ENCODE peak calls at places on chromosome 7, in nine cellular contexts. One of them, this sample, is unnamed.

GRCh38 chr7:88169717-88170320 is 50.0 kb downstream of the SRI start:
- DNase-seq in GM03348: peak
- DNase-seq in NCI-H774: no peak
- DNase-seq in A549: peak
- DNase-seq in hypothalamus: no peak
- DNase-seq in activated T-helper 1 cell treated with Interleukin-2 at 50 U/mL for 16 hours: no peak
- DNase-seq in HEK293T: peak
- DNase-seq in frontal cortex: no peak
- DNase-seq in CD8-positive, alpha-beta T cell: no peak
- DNase-seq in this sample: no peak

GRCh38 chr7:2042650-2043049 is 190.1 kb downstream of the MAD1L1 start:
- DNase-seq in CD8-positive, alpha-beta T cell: no peak
- DNase-seq in A549: no peak
- DNase-seq in HEK293T: no peak
- DNase-seq in NCI-H774: no peak
- DNase-seq in hypothalamus: no peak
- DNase-seq in activated T-helper 1 cell treated with Interleukin-2 at 50 U/mL for 16 hours: no peak
- DNase-seq in GM03348: no peak
- DNase-seq in frontal cortex: no peak
- DNase-seq in this sample: no peak

GRCh38 chr7:40884226-40884625 is 749.4 kb downstream of the SUGCT start:
- DNase-seq in HEK293T: no peak
- DNase-seq in hypothalamus: no peak
- DNase-seq in A549: no peak
- DNase-seq in NCI-H774: no peak
- DNase-seq in frontal cortex: no peak
- DNase-seq in activated T-helper 1 cell treated with Interleukin-2 at 50 U/mL for 16 hours: no peak
- DNase-seq in GM03348: no peak
- DNase-seq in CD8-positive, alpha-beta T cell: no peak
- DNase-seq in this sample: no peak

GRCh38 chr7:27115161-27116018 is 12.9 kb upstream of the HOXA2 start:
- DNase-seq in CD8-positive, alpha-beta T cell: no peak
- DNase-seq in GM03348: no peak
- DNase-seq in A549: peak
- DNase-seq in HEK293T: no peak
- DNase-seq in hypothalamus: no peak
- DNase-seq in activated T-helper 1 cell treated with Interleukin-2 at 50 U/mL for 16 hours: no peak
- DNase-seq in frontal cortex: no peak
- DNase-seq in NCI-H774: no peak
- DNase-seq in this sample: no peak

GRCh38 chr7:63927261-63927660 is 71.4 kb upstream of the ZNF722 start:
- DNase-seq in CD8-positive, alpha-beta T cell: no peak
- DNase-seq in frontal cortex: no peak
- DNase-seq in hypothalamus: no peak
- DNase-seq in activated T-helper 1 cell treated with Interleukin-2 at 50 U/mL for 16 hours: no peak
- DNase-seq in NCI-H774: no peak
- DNase-seq in GM03348: no peak
- DNase-seq in HEK293T: no peak
- DNase-seq in A549: no peak
- DNase-seq in this sample: no peak

GRCh38 chr7:66380285-66380888 is 175.3 kb downstream of the TPST1 start:
- DNase-seq in NCI-H774: no peak
- DNase-seq in activated T-helper 1 cell treated with Interleukin-2 at 50 U/mL for 16 hours: no peak
- DNase-seq in HEK293T: no peak
- DNase-seq in A549: no peak
- DNase-seq in frontal cortex: no peak
- DNase-seq in hypothalamus: no peak
- DNase-seq in GM03348: no peak
- DNase-seq in CD8-positive, alpha-beta T cell: no peak
- DNase-seq in this sample: peak

GRCh38 chr7:92623544-92623943 is 33.4 kb upstream of the FAM133B start:
- DNase-seq in HEK293T: no peak
- DNase-seq in GM03348: no peak
- DNase-seq in NCI-H774: no peak
- DNase-seq in A549: no peak
- DNase-seq in hypothalamus: no peak
- DNase-seq in frontal cortex: no peak
- DNase-seq in activated T-helper 1 cell treated with Interleukin-2 at 50 U/mL for 16 hours: no peak
- DNase-seq in CD8-positive, alpha-beta T cell: no peak
- DNase-seq in this sample: no peak

GRCh38 chr7:85829817-85830432 is 643.1 kb upstream of the SEMA3D start:
- DNase-seq in A549: peak
- DNase-seq in GM03348: peak
- DNase-seq in CD8-positive, alpha-beta T cell: no peak
- DNase-seq in hypothalamus: no peak
- DNase-seq in HEK293T: no peak
- DNase-seq in NCI-H774: peak
- DNase-seq in activated T-helper 1 cell treated with Interleukin-2 at 50 U/mL for 16 hours: no peak
- DNase-seq in frontal cortex: no peak
- DNase-seq in this sample: no peak

GRCh38 chr7:115868369-115868768 is 162.2 kb downstream of the TFEC start:
- DNase-seq in NCI-H774: no peak
- DNase-seq in frontal cortex: no peak
- DNase-seq in activated T-helper 1 cell treated with Interleukin-2 at 50 U/mL for 16 hours: no peak
- DNase-seq in hypothalamus: no peak
- DNase-seq in CD8-positive, alpha-beta T cell: no peak
- DNase-seq in GM03348: no peak
- DNase-seq in HEK293T: peak
- DNase-seq in A549: no peak
- DNase-seq in this sample: no peak

GRCh38 chr7:154503962-154504550 is 451.9 kb downstream of the DPP6 start:
- DNase-seq in CD8-positive, alpha-beta T cell: no peak
- DNase-seq in A549: peak
- DNase-seq in activated T-helper 1 cell treated with Interleukin-2 at 50 U/mL for 16 hours: no peak
- DNase-seq in frontal cortex: no peak
- DNase-seq in hypothalamus: no peak
- DNase-seq in NCI-H774: peak
- DNase-seq in HEK293T: peak
- DNase-seq in GM03348: peak
- DNase-seq in this sample: no peak

GRCh38 chr7:6271694-6272371 is 591 bp downstream of the CYTH3 start:
- DNase-seq in frontal cortex: peak
- DNase-seq in activated T-helper 1 cell treated with Interleukin-2 at 50 U/mL for 16 hours: no peak
- DNase-seq in A549: no peak
- DNase-seq in CD8-positive, alpha-beta T cell: no peak
- DNase-seq in hypothalamus: peak
- DNase-seq in GM03348: no peak
- DNase-seq in HEK293T: peak
- DNase-seq in NCI-H774: no peak
- DNase-seq in this sample: no peak

GRCh38 chr7:2151801-2152612 is 80.7 kb downstream of the MAD1L1 start:
- DNase-seq in GM03348: no peak
- DNase-seq in HEK293T: no peak
- DNase-seq in hypothalamus: no peak
- DNase-seq in frontal cortex: peak
- DNase-seq in A549: no peak
- DNase-seq in CD8-positive, alpha-beta T cell: no peak
- DNase-seq in NCI-H774: no peak
- DNase-seq in activated T-helper 1 cell treated with Interleukin-2 at 50 U/mL for 16 hours: no peak
- DNase-seq in this sample: no peak

GRCh38 chr7:107118109-107118900 is 50.5 kb upstream of the HBP1 start:
- DNase-seq in HEK293T: no peak
- DNase-seq in hypothalamus: no peak
- DNase-seq in GM03348: no peak
- DNase-seq in A549: no peak
- DNase-seq in CD8-positive, alpha-beta T cell: no peak
- DNase-seq in activated T-helper 1 cell treated with Interleukin-2 at 50 U/mL for 16 hours: no peak
- DNase-seq in NCI-H774: no peak
- DNase-seq in frontal cortex: no peak
- DNase-seq in this sample: peak

GRCh38 chr7:44587843-44588711 is 6.0 kb upstream of the TMED4 start:
- DNase-seq in CD8-positive, alpha-beta T cell: peak
- DNase-seq in hypothalamus: no peak
- DNase-seq in activated T-helper 1 cell treated with Interleukin-2 at 50 U/mL for 16 hours: peak
- DNase-seq in frontal cortex: no peak
- DNase-seq in A549: peak
- DNase-seq in GM03348: no peak
- DNase-seq in NCI-H774: peak
- DNase-seq in HEK293T: no peak
- DNase-seq in this sample: peak